ENCODE peak calls at places on chromosomes 5 and 9, in five cellular contexts. One of them, this sample, is unnamed.
A peak's percentile ranks its signal among the peaks of the same experiment; 100 is the strongest.

GRCh38 chr9:91037511-91038482 is 236.2 kb downstream of the SYK start:
- DNase-seq in K562: no peak
- DNase-seq in effector memory CD4-positive, alpha-beta T cell: no peak
- DNase-seq in lung: peak; percentile 64
- DNase-seq in stomach: peak; percentile 88
- DNase-seq in this sample: peak; percentile 91

GRCh38 chr5:172339264-172340180 is 56.0 kb upstream of the UBTD2 start:
- DNase-seq in effector memory CD4-positive, alpha-beta T cell: no peak
- DNase-seq in lung: no peak
- DNase-seq in stomach: no peak
- DNase-seq in K562: no peak
- DNase-seq in this sample: peak; percentile 91

GRCh38 chr5:140966293-140967225 is at the start of gene PCDHAC2:
- DNase-seq in effector memory CD4-positive, alpha-beta T cell: no peak
- DNase-seq in K562: no peak
- DNase-seq in stomach: peak; percentile 49
- DNase-seq in lung: peak; percentile 53
- DNase-seq in this sample: no peak

GRCh38 chr5:115313632-115314031 is 17.2 kb upstream of the CCDC112 start:
- DNase-seq in K562: no peak
- DNase-seq in lung: no peak
- DNase-seq in effector memory CD4-positive, alpha-beta T cell: no peak
- DNase-seq in stomach: no peak
- DNase-seq in this sample: no peak

GRCh38 chr5:121969660-121970295 is 8.0 kb downstream of the SRFBP1 start:
- DNase-seq in effector memory CD4-positive, alpha-beta T cell: no peak
- DNase-seq in lung: no peak
- DNase-seq in K562: no peak
- DNase-seq in stomach: no peak
- DNase-seq in this sample: no peak

GRCh38 chr9:129888809-129889460 is 53.7 kb downstream of the USP20 start:
- DNase-seq in stomach: no peak
- DNase-seq in K562: no peak
- DNase-seq in effector memory CD4-positive, alpha-beta T cell: no peak
- DNase-seq in lung: no peak
- DNase-seq in this sample: no peak

GRCh38 chr5:42824347-42824976 is 12.8 kb upstream of the SELENOP start:
- DNase-seq in K562: no peak
- DNase-seq in effector memory CD4-positive, alpha-beta T cell: no peak
- DNase-seq in stomach: no peak
- DNase-seq in lung: no peak
- DNase-seq in this sample: no peak

GRCh38 chr9:19464764-19465570 is 56.2 kb downstream of the ACER2 start:
- DNase-seq in effector memory CD4-positive, alpha-beta T cell: peak; percentile 53
- DNase-seq in stomach: peak; percentile 78
- DNase-seq in lung: peak; percentile 73
- DNase-seq in K562: peak; percentile 81
- DNase-seq in this sample: no peak

GRCh38 chr5:33806736-33807442 is 84.9 kb downstream of the ADAMTS12 start:
- DNase-seq in lung: no peak
- DNase-seq in K562: peak; percentile 9
- DNase-seq in stomach: no peak
- DNase-seq in effector memory CD4-positive, alpha-beta T cell: no peak
- DNase-seq in this sample: peak; percentile 89

GRCh38 chr9:135225619-135226228 is 138.3 kb downstream of the OLFM1 start:
- DNase-seq in K562: no peak
- DNase-seq in lung: no peak
- DNase-seq in effector memory CD4-positive, alpha-beta T cell: no peak
- DNase-seq in stomach: no peak
- DNase-seq in this sample: no peak

GRCh38 chr9:135223831-135224230 is 136.4 kb downstream of the OLFM1 start:
- DNase-seq in lung: no peak
- DNase-seq in stomach: no peak
- DNase-seq in K562: no peak
- DNase-seq in effector memory CD4-positive, alpha-beta T cell: no peak
- DNase-seq in this sample: no peak

GRCh38 chr9:135224921-135225541 is 137.6 kb downstream of the OLFM1 start:
- DNase-seq in K562: no peak
- DNase-seq in lung: no peak
- DNase-seq in stomach: no peak
- DNase-seq in effector memory CD4-positive, alpha-beta T cell: no peak
- DNase-seq in this sample: no peak

GRCh38 chr9:135222991-135223760 is 135.7 kb downstream of the OLFM1 start:
- DNase-seq in lung: no peak
- DNase-seq in K562: no peak
- DNase-seq in effector memory CD4-positive, alpha-beta T cell: no peak
- DNase-seq in stomach: no peak
- DNase-seq in this sample: no peak

DNA sequence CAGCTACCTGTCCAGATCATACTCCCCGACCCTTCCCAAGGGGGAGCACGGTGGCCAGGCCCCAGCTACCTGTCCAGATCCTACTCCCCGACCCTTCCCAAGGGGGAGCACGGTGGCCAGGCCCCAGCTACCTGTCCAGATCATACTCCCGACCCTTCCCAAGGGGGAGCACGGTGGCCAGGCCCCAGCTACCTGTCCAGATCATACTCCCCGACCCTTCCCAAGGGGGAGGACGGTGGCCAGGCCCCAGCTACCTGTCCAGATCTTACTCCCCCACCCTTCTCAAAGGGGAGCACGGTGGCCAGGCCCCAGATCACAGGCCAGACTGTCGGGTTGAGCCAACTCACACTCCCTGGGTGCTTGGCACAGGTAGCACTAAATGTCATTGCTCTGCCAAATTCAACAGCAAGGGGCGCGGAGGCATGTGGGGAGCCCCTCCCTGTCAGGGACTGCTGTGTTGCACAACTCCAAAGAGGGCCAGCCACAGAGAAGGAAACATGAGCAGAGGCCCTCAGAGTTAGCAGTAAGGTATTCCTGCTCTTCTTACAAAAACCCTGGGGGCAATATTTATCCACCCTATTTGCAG is 136.9 kb downstream of the OLFM1 start:
- DNase-seq in effector memory CD4-positive, alpha-beta T cell: no peak
- DNase-seq in stomach: peak; percentile 85
- DNase-seq in lung: peak; percentile 73
- DNase-seq in K562: no peak
- DNase-seq in this sample: no peak
- H3K9me3 ChIP-seq in effector memory CD4-positive, alpha-beta T cell: no peaks in the 10 kb centered on the region
- H3K9me3 ChIP-seq in stomach: no peaks in the 10 kb centered on the region
- H3K9me3 ChIP-seq in lung: peaks cover 2% of the 10 kb centered on the region
- H3K9me3 ChIP-seq in K562: peaks cover 6% of the 10 kb centered on the region
- H3K9me3 ChIP-seq in this sample: no peaks in the 10 kb centered on the region

DNA sequence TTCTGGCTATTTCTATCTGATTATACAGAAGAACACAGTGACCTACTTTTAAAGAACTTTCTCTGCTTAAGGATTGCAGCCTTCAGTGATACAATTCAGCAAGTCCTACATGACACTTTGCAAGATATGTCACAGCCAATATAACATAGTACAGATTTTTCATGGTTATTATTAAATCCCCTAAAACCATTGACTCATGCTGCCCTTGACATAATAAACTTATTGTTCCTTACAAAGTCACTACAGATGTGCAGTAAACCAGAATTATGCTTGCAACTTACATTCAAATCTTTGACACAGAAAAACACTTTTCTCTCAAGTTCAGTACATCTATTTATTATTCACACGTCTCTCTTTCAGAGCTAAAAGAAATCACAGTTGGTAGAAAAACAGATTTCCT is 1136.3 kb upstream of the ACO1 start:
- DNase-seq in lung: no peak
- DNase-seq in K562: no peak
- DNase-seq in stomach: no peak
- DNase-seq in effector memory CD4-positive, alpha-beta T cell: no peak
- DNase-seq in this sample: no peak
- H3K9me3 ChIP-seq in lung: no peaks in the 10 kb centered on the region
- H3K9me3 ChIP-seq in K562: no peaks in the 10 kb centered on the region
- H3K9me3 ChIP-seq in stomach: no peaks in the 10 kb centered on the region
- H3K9me3 ChIP-seq in effector memory CD4-positive, alpha-beta T cell: no peaks in the 10 kb centered on the region
- H3K9me3 ChIP-seq in this sample: no peaks in the 10 kb centered on the region

GRCh38 chr5:123505633-123506032 is 6.3 kb upstream of the CSNK1G3 start:
- DNase-seq in stomach: peak; percentile 36
- DNase-seq in K562: no peak
- DNase-seq in effector memory CD4-positive, alpha-beta T cell: no peak
- DNase-seq in lung: no peak
- DNase-seq in this sample: no peak

GRCh38 chr5:123512631-123513461 is 869 bp downstream of the CSNK1G3 start:
- DNase-seq in effector memory CD4-positive, alpha-beta T cell: no peak
- DNase-seq in K562: peak; percentile 61
- DNase-seq in stomach: peak; percentile 30
- DNase-seq in lung: peak; percentile 30
- DNase-seq in this sample: no peak

GRCh38 chr5:123511648-123512605 is at the start of gene CSNK1G3:
- DNase-seq in stomach: peak; percentile 96
- DNase-seq in effector memory CD4-positive, alpha-beta T cell: peak; percentile 87
- DNase-seq in lung: peak; percentile 97
- DNase-seq in K562: peak; percentile 96
- DNase-seq in this sample: peak; percentile 99

GRCh38 chr5:123511290-123511647 is 708 bp upstream of the CSNK1G3 start:
- DNase-seq in K562: no peak
- DNase-seq in effector memory CD4-positive, alpha-beta T cell: no peak
- DNase-seq in stomach: no peak
- DNase-seq in lung: no peak
- DNase-seq in this sample: no peak

DNA sequence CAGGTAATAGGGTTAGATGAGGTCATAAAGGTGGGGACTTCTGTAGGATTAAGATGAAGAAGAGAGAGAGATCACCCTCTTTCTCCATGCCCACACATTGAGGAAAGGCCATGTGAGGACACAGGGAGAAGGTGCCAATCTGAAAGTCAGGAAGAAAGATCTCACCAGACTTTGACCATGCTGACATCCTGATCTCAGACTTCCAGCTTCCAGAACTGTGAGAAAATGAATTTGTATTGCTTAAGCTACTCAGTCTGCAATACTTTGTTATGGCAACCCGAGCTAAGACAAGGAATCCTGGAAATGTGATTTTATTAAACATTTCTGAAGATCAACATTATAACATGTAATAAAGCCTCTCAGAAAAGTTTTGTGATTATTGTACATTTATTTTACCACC is 3.5 kb upstream of the CSNK1G3 start:
- DNase-seq in lung: no peak
- DNase-seq in effector memory CD4-positive, alpha-beta T cell: no peak
- DNase-seq in K562: no peak
- DNase-seq in stomach: no peak
- DNase-seq in this sample: no peak
- H3K9me3 ChIP-seq in lung: no peaks in the 10 kb centered on the region
- H3K9me3 ChIP-seq in effector memory CD4-positive, alpha-beta T cell: no peaks in the 10 kb centered on the region
- H3K9me3 ChIP-seq in K562: peaks cover 3% of the 10 kb centered on the region
- H3K9me3 ChIP-seq in stomach: no peaks in the 10 kb centered on the region
- H3K9me3 ChIP-seq in this sample: no peaks in the 10 kb centered on the region

GRCh38 chr9:115425614-115426013 is 307.7 kb upstream of the TNC start:
- DNase-seq in effector memory CD4-positive, alpha-beta T cell: no peak
- DNase-seq in K562: no peak
- DNase-seq in stomach: no peak
- DNase-seq in lung: no peak
- DNase-seq in this sample: no peak

GRCh38 chr9:115422932-115423440 is 305.0 kb upstream of the TNC start:
- DNase-seq in lung: no peak
- DNase-seq in stomach: no peak
- DNase-seq in K562: no peak
- DNase-seq in effector memory CD4-positive, alpha-beta T cell: no peak
- DNase-seq in this sample: no peak

DNA sequence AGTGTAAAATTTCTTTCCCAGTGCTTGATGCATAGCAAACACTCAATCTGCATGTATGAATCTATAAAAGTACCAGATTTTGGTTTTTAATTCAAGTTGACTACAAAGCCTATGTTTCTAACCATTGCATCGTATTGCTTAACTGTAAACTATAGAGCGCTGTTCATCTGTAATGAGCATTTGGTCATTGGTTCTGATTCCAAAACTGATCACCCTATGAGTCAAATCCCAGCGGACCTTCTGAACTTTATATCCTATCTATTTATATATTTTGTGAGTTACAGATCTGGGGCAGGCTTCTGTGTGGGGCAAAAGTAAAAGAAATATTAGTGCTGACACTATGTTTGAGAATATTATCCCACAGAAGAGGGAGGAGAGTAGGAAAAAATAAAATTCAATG is 305.7 kb upstream of the TNC start:
- DNase-seq in effector memory CD4-positive, alpha-beta T cell: no peak
- DNase-seq in lung: no peak
- DNase-seq in K562: no peak
- DNase-seq in stomach: no peak
- DNase-seq in this sample: no peak
- H3K9me3 ChIP-seq in effector memory CD4-positive, alpha-beta T cell: no peaks in the 10 kb centered on the region
- H3K9me3 ChIP-seq in lung: peaks cover 8% of the 10 kb centered on the region
- H3K9me3 ChIP-seq in K562: no peaks in the 10 kb centered on the region
- H3K9me3 ChIP-seq in stomach: peaks cover 21% of the 10 kb centered on the region
- H3K9me3 ChIP-seq in this sample: no peaks in the 10 kb centered on the region

This sample was measured in esophagus muscularis mucosa.